ENCODE peak calls at places on chromosomes 2 and 18, in nine cellular contexts. F is A549, L is brain microvascular endothelial cell, G is adrenal gland, V is astrocyte of the spinal cord, P is IMR-90, K is breast epithelium, B is fibroblast of lung, A is ovary. J is an unnamed sample.

GRCh38 chr18:45066868-45067267 is 386.2 kb downstream of the SETBP1 start:
- DNase-seq in A (no peak), B (peak), F (no peak), P (no peak), K (no peak), L (no peak), G (no peak), V (no peak), J (no peak)

GRCh38 chr2:37080231-37080630 is 3.9 kb downstream of the HEATR5B start:
- DNase-seq in K (no peak), B (no peak), F (no peak), V (no peak), P (peak), G (no peak), A (no peak), L (no peak), J (no peak)

GRCh38 chr2:131431336-131431735 is 44.6 kb upstream of the TUBA3D start:
- DNase-seq in K (no peak), P (peak), L (no peak), A (no peak), G (no peak), F (no peak), V (peak), B (peak), J (no peak)

GRCh38 chr18:50268022-50268747 is 1.9 kb upstream of the CFAP53 start:
- DNase-seq in P (peak), V (peak), K (peak), G (peak), A (peak), L (peak), F (peak), B (peak), J (no peak)

GRCh38 chr2:6356127-6356761 is 509.5 kb downstream of the CMPK2 start:
- DNase-seq in A (no peak), P (no peak), L (no peak), F (no peak), G (no peak), B (no peak), V (no peak), K (no peak), J (no peak)

GRCh38 chr2:38377501-38378258 is 607 bp upstream of the ATL2 start:
- DNase-seq in V (peak), A (no peak), P (peak), B (peak), L (peak), G (peak), K (no peak), F (peak), J (no peak)

GRCh38 chr2:23367760-23368159 is 17.2 kb upstream of the KLHL29 start:
- DNase-seq in P (peak), L (no peak), K (no peak), G (no peak), A (no peak), B (peak), V (no peak), F (no peak), J (no peak)

GRCh38 chr2:201890447-201890846 is 84.1 kb downstream of the CDK15 start:
- DNase-seq in F (no peak), V (peak), L (no peak), B (peak), G (no peak), K (no peak), A (no peak), P (peak), J (no peak)

GRCh38 chr2:11465110-11465484 is 864 bp downstream of the E2F6 start:
- DNase-seq in F (peak), V (no peak), P (no peak), A (no peak), G (no peak), K (no peak), B (no peak), L (no peak), J (peak)

GRCh38 chr2:43114210-43114609 is 112.2 kb downstream of the ZFP36L2 start:
- DNase-seq in B (peak), A (no peak), G (no peak), L (no peak), V (peak), P (peak), F (no peak), K (no peak), J (no peak)

GRCh38 chr2:62201307-62201706 is 5.4 kb downstream of the B3GNT2 start:
- DNase-seq in G (no peak), A (no peak), L (no peak), K (no peak), F (no peak), P (peak), V (no peak), B (peak), J (no peak)

GRCh38 chr18:45951021-45951714 is 16.0 kb downstream of the EPG5 start:
- DNase-seq in A (no peak), K (no peak), V (peak), F (peak), G (no peak), P (peak), L (peak), B (peak), J (no peak)

GRCh38 chr2:12227941-12228608 is 481.6 kb downstream of the LPIN1 start:
- DNase-seq in G (no peak), V (peak), K (no peak), P (peak), F (no peak), A (no peak), L (peak), B (peak), J (no peak)

GRCh38 chr2:226338825-226339224 is 460.8 kb downstream of the IRS1 start:
- DNase-seq in K (no peak), V (no peak), P (no peak), L (no peak), B (peak), G (no peak), F (no peak), A (no peak), J (no peak)

GRCh38 chr2:188721231-188721630 is 252.9 kb upstream of the COL3A1 start:
- DNase-seq in G (no peak), P (peak), L (no peak), F (no peak), A (no peak), K (no peak), B (peak), V (no peak), J (no peak)

GRCh38 chr2:215553946-215554345 is 118.1 kb upstream of the FN1 start:
- DNase-seq in B (no peak), G (no peak), A (no peak), V (no peak), P (no peak), L (no peak), K (no peak), F (no peak), J (no peak)

GRCh38 chr2:73239776-73240175 is 5.7 kb downstream of the CCT7 start:
- DNase-seq in P (peak), B (peak), V (peak), A (no peak), K (no peak), G (no peak), F (no peak), L (peak), J (no peak)

GRCh38 chr2:160493227-160494028 is at the start of gene RBMS1:
- DNase-seq in L (peak), B (peak), K (peak), P (peak), V (peak), G (peak), F (peak), A (peak), J (peak)

GRCh38 chr2:177036754-177037153 is 175.8 kb upstream of the HNRNPA3 start:
- DNase-seq in P (no peak), F (no peak), L (no peak), A (no peak), V (no peak), K (no peak), B (no peak), G (no peak), J (no peak)

GRCh38 chr18:10727477-10727876 is 201.7 kb downstream of the NAPG start:
- DNase-seq in F (no peak), V (no peak), G (no peak), P (peak), A (no peak), B (no peak), L (no peak), K (no peak), J (no peak)

GRCh38 chr2:100610381-100610831 is 47.6 kb downstream of the PDCL3 start:
- DNase-seq in A (peak), F (peak), B (peak), G (peak), V (peak), P (peak), K (peak), L (peak), J (no peak)
- TF ChIP-seq CTCF in A (no peak), F (peak), B (peak), G (peak), V (peak), P (peak), K (no peak), L (peak), J (peak)

GRCh38 chr2:10079192-10079930 is 850 bp downstream of the CYS1 start:
- DNase-seq in A (peak), B (peak), P (peak), L (peak), V (peak), K (no peak), G (no peak), F (peak), J (no peak)

GRCh38 chr2:10080536-10081304 is 509 bp upstream of the CYS1 start:
- DNase-seq in V (peak), K (no peak), F (no peak), G (no peak), L (no peak), B (peak), A (peak), P (no peak), J (no peak)

GRCh38 chr2:10078704-10079191 is 1.5 kb downstream of the CYS1 start:
- DNase-seq in L (no peak), P (no peak), K (no peak), A (no peak), F (no peak), G (no peak), B (peak), V (no peak), J (no peak)

GRCh38 chr2:10078001-10078400 is 2.2 kb downstream of the CYS1 start:
- DNase-seq in K (no peak), V (no peak), P (no peak), L (no peak), G (no peak), A (no peak), F (no peak), B (no peak), J (no peak)

DNA sequence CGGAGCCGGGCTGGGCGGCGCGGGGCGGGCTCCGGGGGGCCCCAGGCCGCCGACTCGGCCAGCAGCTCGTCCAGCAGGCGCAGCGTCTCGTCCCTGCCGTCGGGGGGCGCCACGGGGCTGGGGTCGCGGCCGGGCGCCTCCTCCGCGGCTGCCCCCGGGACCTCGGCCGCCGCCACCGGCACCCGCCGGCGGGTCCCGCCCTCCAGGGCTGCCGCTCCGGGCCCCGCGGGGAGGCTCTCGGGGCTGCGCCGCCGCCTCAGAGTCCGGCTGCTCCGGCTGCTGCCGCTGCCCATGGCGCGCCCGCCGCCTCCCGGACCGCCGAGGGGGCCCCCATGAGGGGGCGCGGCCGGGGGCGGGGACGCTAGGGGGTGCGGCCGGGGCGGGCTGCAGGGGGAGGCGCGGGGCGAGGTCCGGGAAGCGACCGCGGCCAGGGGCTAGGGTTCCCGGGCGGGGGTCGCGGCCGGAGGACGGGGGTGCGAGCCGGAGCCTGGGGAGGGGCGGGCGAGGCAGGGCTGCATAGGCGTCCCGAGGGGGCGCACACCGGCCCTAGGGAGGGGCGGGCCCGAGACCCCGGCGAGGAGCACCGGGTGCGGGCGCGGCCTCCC is at the start of gene CYS1:
- DNase-seq in A (peak), P (no peak), V (no peak), F (peak), G (no peak), B (peak), L (no peak), K (no peak), J (no peak)
- TF ChIP-seq CTCF in A (no peak), P (peak), V (peak), F (peak), G (peak), B (no peak), L (no peak), K (no peak), J (peak)

GRCh38 chr2:27442981-27443323 is 771 bp downstream of the KRTCAP3 start:
- DNase-seq in A (no peak), F (no peak), K (no peak), L (no peak), P (no peak), V (no peak), B (no peak), G (no peak), J (no peak)

GRCh38 chr2:27442282-27442980 is at the start of gene KRTCAP3:
- DNase-seq in B (no peak), G (no peak), K (peak), A (peak), P (no peak), L (no peak), F (no peak), V (no peak), J (no peak)

GRCh38 chr2:27441958-27442281 is 261 bp upstream of the KRTCAP3 start:
- DNase-seq in F (no peak), B (no peak), P (no peak), A (no peak), G (no peak), L (no peak), V (no peak), K (peak), J (no peak)

GRCh38 chr2:27445155-27445554 is 3.0 kb downstream of the KRTCAP3 start:
- DNase-seq in V (no peak), G (no peak), P (no peak), L (no peak), F (no peak), B (no peak), K (no peak), A (no peak), J (no peak)

GRCh38 chr2:27441226-27441926 is 805 bp upstream of the KRTCAP3 start:
- DNase-seq in P (no peak), L (no peak), F (no peak), V (no peak), A (no peak), K (no peak), B (no peak), G (no peak), J (no peak)
- TF ChIP-seq CTCF in P (no peak), L (no peak), F (no peak), V (no peak), A (no peak), K (no peak), B (no peak), G (no peak), J (no peak)

GRCh38 chr18:74595425-74595824 is 2.2 kb upstream of the ZNF407 start:
- DNase-seq in L (no peak), A (no peak), V (no peak), F (no peak), G (no peak), K (no peak), P (no peak), B (no peak), J (no peak)

GRCh38 chr18:74596959-74597661 is 560 bp upstream of the ZNF407 start:
- DNase-seq in L (peak), A (peak), B (peak), V (peak), G (peak), P (peak), K (peak), F (peak), J (peak)

GRCh38 chr18:74597662-74598349 is at the start of gene ZNF407:
- DNase-seq in G (peak), A (peak), B (peak), K (peak), P (peak), V (peak), L (peak), F (peak), J (peak)

GRCh38 chr18:74604366-74604765 is 6.7 kb downstream of the ZNF407 start:
- DNase-seq in V (no peak), A (no peak), P (no peak), K (no peak), L (no peak), B (no peak), F (no peak), G (no peak), J (no peak)

DNA sequence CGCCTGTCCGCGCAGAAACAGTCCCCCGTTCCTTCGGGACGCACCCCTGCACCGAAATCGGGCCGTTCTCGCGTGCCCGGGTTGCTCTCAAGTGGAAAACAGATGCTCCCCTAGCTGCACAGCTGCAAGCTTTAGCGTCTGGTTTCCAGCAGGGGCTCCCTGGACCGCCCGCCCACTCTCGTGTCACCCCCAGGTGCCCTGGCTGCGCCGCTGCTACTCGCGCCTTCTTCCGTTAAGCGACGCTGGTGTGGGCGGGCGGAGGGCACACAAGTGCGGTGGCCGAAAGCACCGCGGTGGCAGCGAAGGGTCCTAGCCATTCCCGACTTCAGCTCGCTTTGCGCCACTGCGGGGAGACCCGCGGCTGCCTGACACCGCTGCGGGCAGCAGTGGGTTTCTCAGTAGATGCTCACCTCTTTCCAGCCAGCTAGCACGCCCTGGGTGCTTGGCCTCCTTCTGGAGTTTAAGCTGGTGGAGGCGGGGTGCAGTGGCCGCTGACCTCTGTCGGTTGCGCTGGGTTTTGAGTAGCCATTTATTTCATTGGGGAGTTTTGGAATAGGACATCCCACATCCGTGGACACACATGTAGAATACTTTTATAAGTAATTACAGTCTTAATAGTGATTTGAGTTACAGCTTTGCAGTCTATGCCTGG is 806 bp downstream of the ZNF407 start:
- DNase-seq in K (peak), V (peak), B (peak), A (no peak), G (peak), P (peak), F (peak), L (peak), J (no peak)
- TF ChIP-seq CTCF in K (no peak), V (no peak), B (peak), A (no peak), G (no peak), P (peak), F (no peak), L (peak), J (peak)

DNA sequence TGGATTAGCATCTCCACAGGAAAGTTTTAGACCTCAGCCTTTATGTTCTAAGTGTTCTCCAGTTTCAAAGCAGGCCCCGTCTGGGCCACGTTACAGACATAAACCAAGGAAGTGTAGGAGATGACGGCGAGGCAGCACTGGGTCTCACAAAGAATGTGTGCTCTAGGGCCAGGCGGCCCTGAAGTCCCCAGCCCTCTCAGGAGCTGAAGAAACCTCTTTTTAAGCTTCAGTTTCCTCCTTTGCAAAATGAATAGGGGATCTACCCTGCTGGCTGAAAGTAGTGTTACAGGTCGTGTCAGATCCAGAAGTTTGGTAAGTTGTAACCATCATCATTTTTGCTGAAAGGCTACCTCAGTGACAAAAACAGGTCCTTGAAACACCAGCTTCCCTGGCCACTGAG is 81.7 kb downstream of the SPRED2 start:
- DNase-seq in V (no peak), B (no peak), P (no peak), G (no peak), K (no peak), F (peak), L (no peak), A (no peak), J (no peak)
- TF ChIP-seq CTCF in V (peak), B (peak), P (peak), G (no peak), K (no peak), F (no peak), L (peak), A (no peak), J (peak)

GRCh38 chr2:227545990-227546389 is 52.7 kb upstream of the SCYGR2 start:
- DNase-seq in B (no peak), A (no peak), F (peak), K (no peak), V (no peak), L (peak), P (no peak), G (no peak), J (no peak)
- TF ChIP-seq CTCF in B (peak), A (no peak), F (no peak), K (no peak), V (peak), L (peak), P (no peak), G (no peak), J (no peak)

DNA sequence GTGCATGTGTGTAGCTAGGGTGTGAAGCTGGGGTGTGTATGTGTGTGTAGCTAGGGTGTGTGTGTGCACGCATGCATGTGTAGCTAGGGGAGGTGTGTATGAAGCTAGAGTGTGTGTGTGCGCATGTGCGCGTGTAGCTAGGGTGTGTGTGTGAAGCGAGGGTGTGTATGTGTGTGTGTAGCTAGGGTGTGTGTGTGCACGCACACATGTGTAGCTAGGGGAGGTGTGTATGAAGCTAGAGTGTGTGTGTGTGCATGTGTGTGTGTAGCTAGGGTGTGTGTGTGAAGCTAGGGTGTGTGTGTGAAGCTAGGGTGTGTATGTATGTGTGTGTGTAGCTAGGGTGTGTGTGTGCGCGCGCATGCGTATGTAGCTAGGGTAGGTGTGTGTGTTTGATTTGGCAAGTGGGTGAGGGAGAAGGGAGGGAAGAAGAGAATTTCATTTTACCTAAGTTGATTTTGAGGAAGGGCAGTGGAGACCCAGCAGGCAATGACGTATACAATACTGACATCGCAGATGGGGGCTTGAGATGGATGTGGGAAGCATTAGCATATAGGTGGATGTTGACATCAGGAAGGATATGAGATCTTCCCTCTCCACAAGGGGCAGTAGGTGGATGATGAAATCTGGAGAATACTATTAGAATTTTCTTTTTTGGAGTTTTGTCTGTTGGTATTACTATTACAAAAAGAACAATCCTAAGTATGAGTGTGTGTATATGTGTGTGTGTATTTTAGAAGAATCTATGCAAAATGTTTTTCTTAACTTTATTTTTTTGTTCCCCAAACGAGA is 70.7 kb downstream of the PRELID3A start:
- DNase-seq in B (no peak), G (no peak), A (no peak), V (no peak), P (no peak), L (no peak), K (no peak), F (no peak), J (no peak)
- TF ChIP-seq CTCF in B (peak), G (no peak), A (no peak), V (no peak), P (peak), L (peak), K (no peak), F (no peak), J (no peak)

GRCh38 chr2:128172191-128172590 is 81.2 kb downstream of the UGGT1 start:
- DNase-seq in K (no peak), F (peak), B (no peak), V (no peak), G (no peak), L (no peak), P (peak), A (no peak), J (no peak)
- TF ChIP-seq CTCF in K (no peak), F (no peak), B (peak), V (peak), G (peak), L (peak), P (peak), A (no peak), J (peak)